ENCODE peak calls at places on chromosome 3, in seven cellular contexts. J is WTC11; R is GDM1; Y is H7; U is RWPE2; G is Kasumi-1; X is activated CD4-positive, alpha-beta memory T cell treated with anti-CD3 and anti-CD28 coated beads, Interleukin-2, amount 10 ng/mL, durations not matched to agents 7 days and 5 days. H is an unnamed sample.
A peak's percentile ranks its signal among the peaks of the same experiment; 100 is the strongest.

GRCh38 chr3:177633671-177634207 is 436.5 kb upstream of the TBL1XR1 start:
- DNase-seq in J (no peak), R (no peak), Y (no peak), U (no peak), G (no peak), X (no peak), H (no peak)

GRCh38 chr3:127833281-127834032 is 11.1 kb upstream of the MGLL start:
- DNase-seq in J (no peak), R (no peak), Y (no peak), U (no peak), G (no peak), X (no peak), H (no peak)

GRCh38 chr3:141391298-141392017 is 23.2 kb downstream of the ZBTB38 start:
- DNase-seq in J (no peak), R (no peak), Y (no peak), U (no peak), G (no peak), X (no peak), H (no peak)

GRCh38 chr3:120364821-120365220 is 15.7 kb upstream of the LRRC58 start:
- DNase-seq in J (no peak), R (no peak), Y (no peak), U (no peak), G (no peak), X (no peak), H (no peak)

GRCh38 chr3:18111702-18112311 is 313.3 kb downstream of the SATB1 start:
- DNase-seq in J (no peak), R (peak; percentile 54), Y (peak; percentile 26), U (no peak), G (peak; percentile 42), X (no peak), H (no peak)

GRCh38 chr3:153277029-153277428 is 115.0 kb downstream of the RAP2B start:
- DNase-seq in J (no peak), R (no peak), Y (no peak), U (no peak), G (no peak), X (no peak), H (no peak)

GRCh38 chr3:185936814-185937688 is 763 bp downstream of the TRA2B start:
- DNase-seq in J (peak; percentile 81), R (peak; percentile 85), Y (peak; percentile 86), U (peak; percentile 86), G (peak; percentile 66), X (peak; percentile 89), H (peak; percentile 88)

GRCh38 chr3:42732196-42732828 is 29.7 kb upstream of the HHATL start:
- DNase-seq in J (no peak), R (no peak), Y (no peak), U (no peak), G (no peak), X (no peak), H (no peak)

GRCh38 chr3:126346466-126346865 is 10.7 kb downstream of the KLF15 start:
- DNase-seq in J (no peak), R (no peak), Y (no peak), U (peak; percentile 10), G (no peak), X (no peak), H (peak; percentile 6)

GRCh38 chr3:45795882-45796765 is at the start of gene SLC6A20:
- DNase-seq in J (peak; percentile 47), R (no peak), Y (peak; percentile 84), U (no peak), G (no peak), X (no peak), H (peak; percentile 65)

GRCh38 chr3:179068779-179069530 is 2.7 kb downstream of the ZMAT3 start:
- DNase-seq in J (no peak), R (no peak), Y (peak; percentile 48), U (no peak), G (peak; percentile 76), X (peak; percentile 61), H (peak; percentile 36)

GRCh38 chr3:67605377-67605776 is 49.0 kb downstream of the SUCLG2 start:
- DNase-seq in J (no peak), R (no peak), Y (no peak), U (no peak), G (no peak), X (no peak), H (no peak)

GRCh38 chr3:101940521-101940992 is 91.2 kb downstream of the NFKBIZ start:
- DNase-seq in J (no peak), R (peak; percentile 42), Y (peak; percentile 34), U (peak; percentile 77), G (peak; percentile 98), X (no peak), H (no peak)

GRCh38 chr3:175288616-175289015 is 429.5 kb downstream of the NAALADL2 start:
- DNase-seq in J (no peak), R (no peak), Y (no peak), U (no peak), G (no peak), X (no peak), H (no peak)

GRCh38 chr3:29281265-29282228 is 676 bp downstream of the RBMS3 start:
- DNase-seq in J (no peak), R (no peak), Y (no peak), U (no peak), G (peak; percentile 4), X (no peak), H (no peak)

GRCh38 chr3:41125258-41125657 is 74.0 kb upstream of the CTNNB1 start:
- DNase-seq in J (no peak), R (no peak), Y (no peak), U (no peak), G (no peak), X (no peak), H (no peak)

GRCh38 chr3:174949523-174949922 is 90.4 kb downstream of the NAALADL2 start:
- DNase-seq in J (no peak), R (no peak), Y (no peak), U (no peak), G (no peak), X (no peak), H (no peak)

GRCh38 chr3:16723994-16724393 is 118.8 kb upstream of the DAZL start:
- DNase-seq in J (no peak), R (no peak), Y (peak; percentile 61), U (no peak), G (peak; percentile 45), X (no peak), H (no peak)

GRCh38 chr3:189071452-189071851 is 100.3 kb upstream of the TPRG1 start:
- DNase-seq in J (no peak), R (no peak), Y (no peak), U (no peak), G (no peak), X (no peak), H (no peak)

GRCh38 chr3:43790060-43790459 is 99.3 kb downstream of the ABHD5 start:
- DNase-seq in J (no peak), R (no peak), Y (no peak), U (peak; percentile 23), G (no peak), X (no peak), H (no peak)

GRCh38 chr3:193295985-193296384 is 55.0 kb downstream of the PLAAT1 start:
- DNase-seq in J (no peak), R (no peak), Y (no peak), U (no peak), G (no peak), X (no peak), H (no peak)

GRCh38 chr3:122785231-122785630 is 8.4 kb downstream of the HSPBAP1 start:
- DNase-seq in J (no peak), R (no peak), Y (no peak), U (no peak), G (no peak), X (no peak), H (no peak)

GRCh38 chr3:147298511-147298982 is 107.8 kb downstream of the ZIC4 start:
- DNase-seq in J (no peak), R (no peak), Y (no peak), U (no peak), G (no peak), X (no peak), H (no peak)

GRCh38 chr3:52819936-52820335 is 10.5 kb downstream of the ITIH4 start:
- DNase-seq in J (no peak), R (no peak), Y (no peak), U (no peak), G (no peak), X (no peak), H (no peak)

GRCh38 chr3:96756516-96756915 is 57.9 kb upstream of the EPHA6 start:
- DNase-seq in J (no peak), R (no peak), Y (no peak), U (no peak), G (no peak), X (no peak), H (no peak)

H was measured in colonic mucosa.